ENCODE peak calls at places on chromosomes 4 and X, in ten cellular contexts. D is fibroblast of lung; R is adrenal gland; E is CD8-positive, alpha-beta memory T cell; S is prostate gland; H is neural progenitor cell; Q is lung; T is A549; J is suprapubic skin; C is esophagus squamous epithelium. O is an unnamed sample.

GRCh38 chr4:2248821-2249261 is 6.9 kb upstream of the HAUS3 start:
- DNase-seq in D (no peak), R (peak), E (no peak), S (peak), H (no peak), Q (no peak), T (no peak), J (no peak), C (no peak), O (no peak)

GRCh38 chr4:7760706-7761105 is 179.0 kb downstream of the AFAP1 start:
- DNase-seq in D (no peak), R (no peak), E (no peak), S (no peak), H (no peak), Q (no peak), T (no peak), J (no peak), C (no peak), O (no peak)

GRCh38 chrX:80876877-80877276 is 67.2 kb upstream of the BRWD3 start:
- DNase-seq in D (peak), R (no peak), E (no peak), S (no peak), H (peak), Q (no peak), T (peak), J (no peak), C (no peak), O (no peak)

GRCh38 chr4:94978904-94979303 is 221.1 kb downstream of the BMPR1B start:
- DNase-seq in D (peak), R (no peak), E (no peak), S (no peak), H (no peak), Q (no peak), T (no peak), J (no peak), C (no peak), O (no peak)

GRCh38 chrX:2689773-2690666 is 1.1 kb upstream of the CD99 start:
- DNase-seq in D (no peak), R (no peak), E (no peak), S (no peak), H (peak), Q (no peak), T (no peak), J (no peak), C (no peak), O (no peak)

GRCh38 chr4:152081024-152081423 is 320.2 kb upstream of the GATB start:
- DNase-seq in D (no peak), R (no peak), E (no peak), S (no peak), H (no peak), Q (no peak), T (no peak), J (no peak), C (no peak), O (no peak)

GRCh38 chr4:40720351-40720750 is 29.4 kb upstream of the NSUN7 start:
- DNase-seq in D (no peak), R (no peak), E (no peak), S (no peak), H (no peak), Q (no peak), T (no peak), J (no peak), C (no peak), O (no peak)

GRCh38 chr4:119135721-119136121 is at the start of gene MYOZ2:
- DNase-seq in D (no peak), R (no peak), E (no peak), S (no peak), H (no peak), Q (no peak), T (no peak), J (no peak), C (no peak), O (no peak)

GRCh38 chr4:100317032-100317864 is 127.0 kb upstream of the DDIT4L start:
- DNase-seq in D (peak), R (peak), E (no peak), S (no peak), H (no peak), Q (no peak), T (no peak), J (no peak), C (no peak), O (no peak)

GRCh38 chr4:65951177-65951576 is 280.9 kb upstream of the EPHA5 start:
- DNase-seq in D (no peak), R (no peak), E (no peak), S (no peak), H (no peak), Q (no peak), T (no peak), J (no peak), C (no peak), O (no peak)

GRCh38 chr4:8381814-8382581 is 58.5 kb downstream of the ACOX3 start:
- DNase-seq in D (no peak), R (no peak), E (no peak), S (no peak), H (no peak), Q (no peak), T (no peak), J (no peak), C (no peak), O (no peak)

GRCh38 chr4:85968945-85969830 is 390.7 kb downstream of the MAPK10 start:
- DNase-seq in D (peak), R (no peak), E (no peak), S (no peak), H (peak), Q (no peak), T (peak), J (no peak), C (no peak), O (no peak)

GRCh38 chrX:84155938-84156337 is 32.1 kb downstream of the RPS6KA6 start:
- DNase-seq in D (no peak), R (no peak), E (no peak), S (no peak), H (no peak), Q (no peak), T (no peak), J (no peak), C (no peak), O (no peak)

GRCh38 chr4:15811703-15812325 is 33.7 kb downstream of the CD38 start:
- DNase-seq in D (no peak), R (no peak), E (no peak), S (peak), H (no peak), Q (no peak), T (no peak), J (no peak), C (no peak), O (no peak)

GRCh38 chrX:20063716-20064351 is 52.9 kb downstream of the MAP7D2 start:
- DNase-seq in D (no peak), R (no peak), E (no peak), S (no peak), H (no peak), Q (no peak), T (no peak), J (no peak), C (no peak), O (peak)

GRCh38 chrX:34656842-34657780 is at the start of gene TMEM47:
- DNase-seq in D (peak), R (peak), E (no peak), S (peak), H (peak), Q (peak), T (peak), J (peak), C (no peak), O (peak)

GRCh38 chrX:134020910-134021309 is 35.5 kb upstream of the GPC3 start:
- DNase-seq in D (no peak), R (no peak), E (no peak), S (no peak), H (no peak), Q (no peak), T (no peak), J (no peak), C (no peak), O (no peak)

GRCh38 chr4:36281384-36282106 is at the start of gene DTHD1:
- DNase-seq in D (no peak), R (no peak), E (no peak), S (no peak), H (no peak), Q (no peak), T (no peak), J (no peak), C (no peak), O (no peak)

GRCh38 chr4:96739101-96739500 is 899.2 kb downstream of the PDHA2 start:
- DNase-seq in D (no peak), R (no peak), E (no peak), S (no peak), H (no peak), Q (no peak), T (no peak), J (no peak), C (no peak), O (no peak)

GRCh38 chrX:22800806-22801205 is 199.0 kb upstream of the DDX53 start:
- DNase-seq in D (no peak), R (no peak), E (no peak), S (no peak), H (no peak), Q (no peak), T (no peak), J (no peak), C (no peak), O (no peak)

GRCh38 chr4:139367421-139368090 is 65.3 kb upstream of the NDUFC1 start:
- DNase-seq in D (peak), R (no peak), E (no peak), S (no peak), H (no peak), Q (no peak), T (no peak), J (no peak), C (no peak), O (no peak)

GRCh38 chr4:31592293-31592692 is 872.1 kb downstream of the PCDH7 start:
- DNase-seq in D (no peak), R (no peak), E (no peak), S (no peak), H (no peak), Q (no peak), T (no peak), J (no peak), C (no peak), O (no peak)

GRCh38 chr4:22670953-22671352 is 21.8 kb upstream of the GBA3 start:
- DNase-seq in D (peak), R (no peak), E (no peak), S (no peak), H (no peak), Q (no peak), T (no peak), J (no peak), C (no peak), O (no peak)
- H3K27ac ChIP-seq in D (no peak), R (no peak), E (no peak), S (no peak), H (no peak), Q (no peak), T (no peak), J (no peak), C (no peak), O (no peak)

DNA sequence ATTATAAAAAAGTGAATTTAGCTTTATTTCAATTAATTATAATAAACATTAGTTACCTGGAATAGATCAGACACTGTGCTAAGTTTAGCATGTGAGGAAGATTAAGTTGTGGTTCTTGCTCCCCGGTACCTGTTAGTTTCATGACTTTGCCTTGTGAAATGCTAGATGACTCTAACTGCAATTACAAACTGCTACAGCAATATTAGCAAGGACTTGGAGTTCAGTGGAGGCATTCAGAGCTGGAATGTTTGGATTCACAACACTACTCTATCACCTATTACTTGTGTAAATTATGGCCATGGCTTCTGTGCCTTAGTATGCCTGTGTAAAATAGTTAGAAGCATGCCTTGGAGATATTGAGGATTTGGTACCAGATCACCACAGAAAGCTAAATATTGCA is 21.4 kb upstream of the ANXA10 start:
- DNase-seq in D (peak), R (no peak), E (no peak), S (no peak), H (no peak), Q (no peak), T (no peak), J (no peak), C (no peak), O (no peak)
- H3K27ac ChIP-seq in D (no peak), R (no peak), E (no peak), S (no peak), H (no peak), Q (no peak), T (no peak), J (no peak), C (no peak), O (no peak)

GRCh38 chr4:83331959-83332358 is 2.7 kb downstream of the HPSE start:
- DNase-seq in D (no peak), R (no peak), E (no peak), S (no peak), H (no peak), Q (no peak), T (no peak), J (no peak), C (no peak), O (no peak)

GRCh38 chr4:83326546-83326945 is 8.1 kb downstream of the HPSE start:
- DNase-seq in D (no peak), R (no peak), E (no peak), S (no peak), H (no peak), Q (no peak), T (no peak), J (no peak), C (no peak), O (no peak)

GRCh38 chr4:83328486-83328885 is 6.2 kb downstream of the HPSE start:
- DNase-seq in D (no peak), R (no peak), E (no peak), S (no peak), H (peak), Q (no peak), T (no peak), J (no peak), C (no peak), O (no peak)

GRCh38 chr4:83334425-83335241 is at the start of gene HPSE:
- DNase-seq in D (peak), R (peak), E (peak), S (peak), H (peak), Q (peak), T (peak), J (peak), C (peak), O (peak)

GRCh38 chr4:83329521-83330105 is 5.0 kb downstream of the HPSE start:
- DNase-seq in D (peak), R (no peak), E (no peak), S (no peak), H (no peak), Q (no peak), T (no peak), J (no peak), C (no peak), O (no peak)
- H3K27ac ChIP-seq in D (no peak), R (no peak), E (no peak), S (no peak), H (no peak), Q (no peak), T (no peak), J (no peak), C (no peak), O (no peak)

GRCh38 chr4:42488554-42488953 is 91.3 kb downstream of the SHISA3 start:
- DNase-seq in D (no peak), R (no peak), E (no peak), S (no peak), H (peak), Q (no peak), T (no peak), J (no peak), C (no peak), O (no peak)

GRCh38 chr4:42487230-42487629 is 89.9 kb downstream of the SHISA3 start:
- DNase-seq in D (no peak), R (no peak), E (no peak), S (no peak), H (peak), Q (no peak), T (no peak), J (no peak), C (no peak), O (no peak)

GRCh38 chr4:42489095-42489494 is 91.8 kb downstream of the SHISA3 start:
- DNase-seq in D (no peak), R (no peak), E (no peak), S (no peak), H (no peak), Q (no peak), T (no peak), J (no peak), C (no peak), O (no peak)

GRCh38 chr4:42490015-42490414 is 92.7 kb downstream of the SHISA3 start:
- DNase-seq in D (no peak), R (no peak), E (no peak), S (no peak), H (no peak), Q (no peak), T (no peak), J (no peak), C (no peak), O (no peak)

GRCh38 chr4:42488114-42488513 is 90.8 kb downstream of the SHISA3 start:
- DNase-seq in D (no peak), R (no peak), E (no peak), S (no peak), H (no peak), Q (no peak), T (no peak), J (no peak), C (no peak), O (no peak)
- H3K27ac ChIP-seq in D (no peak), R (no peak), E (no peak), S (no peak), H (no peak), Q (no peak), T (no peak), J (no peak), C (no peak), O (no peak)

O was measured in CD4-positive, CD25-positive, alpha-beta regulatory T cell.